ENCODE peak calls at places on chromosomes 6 and 20, in seven cellular contexts. I is right cardiac atrium, K is HCT116, C is tibial artery, U is AG04450, B is colonic mucosa, V is IMR-90. E is an unnamed sample.

GRCh38 chr6:53168516-53169257 is 20.0 kb upstream of the GCM1 start:
- DNase-seq in I (no peak), K (no peak), C (no peak), U (no peak), B (no peak), V (peak), E (no peak)

GRCh38 chr6:11527274-11527870 is 10.2 kb upstream of the TMEM170B start:
- DNase-seq in I (no peak), K (no peak), C (no peak), U (no peak), B (no peak), V (peak), E (no peak)

GRCh38 chr6:101226677-101227135 is 166.8 kb upstream of the GRIK2 start:
- DNase-seq in I (peak), K (peak), C (no peak), U (no peak), B (no peak), V (peak), E (no peak)

GRCh38 chr6:106448000-106448426 is 87.5 kb downstream of the CRYBG1 start:
- DNase-seq in I (peak), K (no peak), C (no peak), U (no peak), B (no peak), V (no peak), E (no peak)

GRCh38 chr6:11040134-11040533 is 4.0 kb downstream of the ELOVL2 start:
- DNase-seq in I (no peak), K (no peak), C (no peak), U (no peak), B (no peak), V (no peak), E (no peak)

GRCh38 chr6:168182908-168183612 is 104.0 kb upstream of the FRMD1 start:
- DNase-seq in I (peak), K (no peak), C (peak), U (no peak), B (peak), V (no peak), E (no peak)

GRCh38 chr20:40797425-40797824 is 108.4 kb upstream of the MAFB start:
- DNase-seq in I (no peak), K (peak), C (no peak), U (no peak), B (no peak), V (peak), E (no peak)

GRCh38 chr6:134347916-134348805 is 30.2 kb upstream of the SGK1 start:
- DNase-seq in I (no peak), K (no peak), C (peak), U (peak), B (no peak), V (peak), E (peak)

GRCh38 chr6:15061176-15061575 is 184.7 kb upstream of the JARID2 start:
- DNase-seq in I (no peak), K (no peak), C (no peak), U (no peak), B (no peak), V (no peak), E (no peak)

GRCh38 chr6:147549531-147549930 is 41.0 kb downstream of the SAMD5 start:
- DNase-seq in I (no peak), K (no peak), C (no peak), U (no peak), B (no peak), V (peak), E (no peak)

GRCh38 chr20:21291026-21291425 is 12.1 kb upstream of the XRN2 start:
- DNase-seq in I (no peak), K (no peak), C (no peak), U (no peak), B (no peak), V (peak), E (no peak)

GRCh38 chr6:43990275-43990626 is 137.0 kb downstream of the MRPL14 start:
- DNase-seq in I (peak), K (no peak), C (no peak), U (no peak), B (peak), V (peak), E (no peak)

GRCh38 chr6:113451030-113451429 is 406.1 kb upstream of the MARCKS start:
- DNase-seq in I (no peak), K (no peak), C (no peak), U (no peak), B (no peak), V (no peak), E (no peak)

GRCh38 chr6:142171351-142171750 is 24.3 kb downstream of the VTA1 start:
- DNase-seq in I (no peak), K (no peak), C (no peak), U (no peak), B (no peak), V (no peak), E (no peak)

GRCh38 chr20:48769111-48769879 is 58.5 kb downstream of the PREX1 start:
- DNase-seq in I (no peak), K (no peak), C (no peak), U (no peak), B (no peak), V (no peak), E (no peak)

GRCh38 chr6:1525364-1526038 is 84.2 kb upstream of the FOXC1 start:
- DNase-seq in I (no peak), K (no peak), C (no peak), U (no peak), B (no peak), V (peak), E (no peak)

GRCh38 chr6:87672641-87673040 is 29.4 kb downstream of the AKIRIN2 start:
- DNase-seq in I (no peak), K (no peak), C (no peak), U (no peak), B (no peak), V (no peak), E (no peak)

GRCh38 chr6:87671555-87672029 is 30.4 kb downstream of the AKIRIN2 start:
- DNase-seq in I (no peak), K (no peak), C (no peak), U (no peak), B (no peak), V (no peak), E (no peak)

GRCh38 chr6:87674286-87674685 is 27.7 kb downstream of the AKIRIN2 start:
- DNase-seq in I (no peak), K (no peak), C (no peak), U (no peak), B (no peak), V (no peak), E (no peak)

GRCh38 chr6:87675004-87675681 is 26.9 kb downstream of the AKIRIN2 start:
- DNase-seq in I (no peak), K (no peak), C (no peak), U (no peak), B (no peak), V (no peak), E (no peak)

DNA sequence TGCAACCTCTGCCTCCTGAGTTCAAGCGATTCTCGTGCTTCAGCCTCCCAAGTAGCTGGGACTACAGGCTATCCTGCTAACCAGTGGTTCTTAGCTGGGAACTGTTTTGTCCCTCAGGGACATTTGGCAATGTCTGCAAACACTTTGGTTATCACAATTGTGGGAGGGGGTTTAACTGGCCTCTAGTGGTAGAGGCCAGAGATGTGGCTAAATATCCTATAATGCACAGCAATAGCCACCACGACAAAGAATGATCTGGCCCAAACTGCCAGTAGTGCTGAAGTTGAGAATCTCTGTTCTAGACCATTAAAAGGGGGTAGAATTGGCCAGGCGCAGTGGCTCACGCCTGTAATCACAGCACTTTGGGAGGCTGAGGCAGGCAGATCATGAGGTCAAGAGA is 28.8 kb downstream of the AKIRIN2 start:
- DNase-seq in I (no peak), K (no peak), C (no peak), U (no peak), B (no peak), V (no peak), E (no peak)
- H3K27ac ChIP-seq in I (no peak), K (no peak), C (no peak), U (no peak), B (no peak), V (no peak), E (no peak)

DNA sequence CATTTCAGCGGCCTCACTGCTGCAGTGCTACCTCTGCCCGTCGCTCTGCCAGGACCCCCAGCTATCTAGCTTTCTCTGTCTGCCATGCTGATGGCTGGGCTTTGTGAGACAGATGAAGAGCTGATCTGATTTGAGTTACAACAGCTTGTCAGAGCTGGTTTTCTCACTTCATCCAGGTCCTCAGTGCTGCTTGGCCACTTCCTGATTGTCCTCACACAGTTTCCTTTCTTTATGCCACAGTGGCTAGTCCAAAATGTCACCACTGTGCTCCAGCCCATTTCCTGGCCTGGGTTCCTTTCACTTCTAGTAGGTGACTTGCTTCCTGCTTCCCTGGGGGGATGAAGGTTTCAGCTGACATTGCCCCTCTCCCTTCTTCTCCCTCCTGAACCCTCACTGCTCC is 35.4 kb downstream of the FNDC1 start:
- DNase-seq in I (no peak), K (no peak), C (no peak), U (no peak), B (no peak), V (no peak), E (no peak)
- H3K27ac ChIP-seq in I (no peak), K (no peak), C (peak), U (no peak), B (no peak), V (no peak), E (no peak)

DNA sequence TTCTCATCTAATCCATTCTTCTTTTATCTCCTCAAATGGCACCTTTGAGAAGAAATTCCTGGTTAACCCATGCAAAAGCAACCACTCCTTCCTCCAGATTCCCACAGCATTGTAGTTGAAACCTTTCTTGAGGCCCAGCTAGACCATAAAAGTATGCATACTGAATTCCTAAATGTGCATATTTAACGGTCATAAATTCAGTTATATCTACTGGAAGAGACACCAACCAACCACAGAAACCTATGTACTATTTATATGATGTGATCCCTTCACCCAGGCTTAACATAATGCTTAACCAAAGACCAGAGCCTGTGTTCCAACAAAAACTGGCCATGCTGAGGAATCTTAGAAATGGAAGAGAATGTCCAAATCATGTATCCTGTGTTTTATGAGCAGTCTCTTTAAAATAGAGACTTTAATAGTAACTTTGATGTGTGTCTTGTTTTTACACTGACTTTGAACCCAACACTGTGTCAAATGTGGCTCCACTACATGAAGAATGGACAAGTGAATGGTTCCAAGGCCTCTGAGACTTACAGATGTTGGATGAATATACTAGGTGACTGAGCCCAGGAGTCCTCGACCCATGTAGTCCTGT is 11.4 kb upstream of the TAF8 start:
- DNase-seq in I (no peak), K (no peak), C (no peak), U (no peak), B (no peak), V (peak), E (no peak)
- H3K27ac ChIP-seq in I (no peak), K (no peak), C (no peak), U (no peak), B (no peak), V (no peak), E (no peak)

GRCh38 chr6:125099211-125100017 is 54.2 kb upstream of the TPD52L1 start:
- DNase-seq in I (peak), K (peak), C (peak), U (no peak), B (peak), V (peak), E (peak)
- H3K27ac ChIP-seq in I (no peak), K (no peak), C (peak), U (no peak), B (no peak), V (peak), E (no peak)

GRCh38 chr6:109295109-109295765 is 87.0 kb downstream of the CD164 start:
- DNase-seq in I (no peak), K (no peak), C (no peak), U (no peak), B (peak), V (no peak), E (no peak)

GRCh38 chr6:109296305-109296915 is 85.9 kb downstream of the CD164 start:
- DNase-seq in I (no peak), K (no peak), C (no peak), U (no peak), B (peak), V (no peak), E (no peak)

GRCh38 chr6:109296971-109297372 is 85.3 kb downstream of the CD164 start:
- DNase-seq in I (no peak), K (no peak), C (no peak), U (no peak), B (peak), V (no peak), E (no peak)

GRCh38 chr6:109297719-109298118 is 84.5 kb downstream of the CD164 start:
- DNase-seq in I (no peak), K (no peak), C (no peak), U (no peak), B (no peak), V (no peak), E (no peak)

GRCh38 chr6:109295766-109296156 is 86.5 kb downstream of the CD164 start:
- DNase-seq in I (no peak), K (no peak), C (no peak), U (no peak), B (no peak), V (no peak), E (no peak)
- H3K27ac ChIP-seq in I (no peak), K (no peak), C (no peak), U (no peak), B (peak), V (no peak), E (no peak)